ENCODE peak calls at places on chromosomes 12 and 14, in six cellular contexts. M is lower lobe of right lung, V is GM06990, G is Caco-2, R is GM12865, Y is spleen. S is an unnamed sample.

GRCh38 chr14:96894966-96895365 is 97.8 kb downstream of the VRK1 start:
- DNase-seq in M (no peak), V (no peak), G (no peak), R (no peak), Y (no peak), S (no peak)

GRCh38 chr14:41418851-41419250 is 187.8 kb upstream of the LRFN5 start:
- DNase-seq in M (no peak), V (no peak), G (no peak), R (no peak), Y (no peak), S (no peak)

GRCh38 chr12:11827096-11827841 is 177.8 kb downstream of the ETV6 start:
- DNase-seq in M (no peak), V (no peak), G (no peak), R (no peak), Y (no peak), S (no peak)

GRCh38 chr14:57725399-57726077 is 140.4 kb downstream of the SLC35F4 start:
- DNase-seq in M (no peak), V (no peak), G (no peak), R (no peak), Y (no peak), S (no peak)

GRCh38 chr12:13000935-13001724 is 1.1 kb upstream of the HEBP1 start:
- DNase-seq in M (peak), V (peak), G (peak), R (peak), Y (peak), S (peak)

GRCh38 chr14:102394717-102395378 is 32.1 kb downstream of the TECPR2 start:
- DNase-seq in M (no peak), V (no peak), G (no peak), R (no peak), Y (no peak), S (no peak)

GRCh38 chr14:50109342-50109741 is 7.0 kb downstream of the VCPKMT start:
- DNase-seq in M (no peak), V (no peak), G (peak), R (no peak), Y (no peak), S (no peak)

GRCh38 chr12:104668274-104668718 is 211.5 kb downstream of the CHST11 start:
- DNase-seq in M (peak), V (no peak), G (peak), R (no peak), Y (no peak), S (no peak)

GRCh38 chr14:92121207-92121669 is 268 bp downstream of the NDUFB1 start:
- DNase-seq in M (peak), V (no peak), G (no peak), R (peak), Y (no peak), S (no peak)

GRCh38 chr12:12365931-12366431 is 9.1 kb downstream of the BORCS5 start:
- DNase-seq in M (no peak), V (no peak), G (no peak), R (no peak), Y (no peak), S (no peak)

GRCh38 chr14:106879241-106879640 is 1352.9 kb downstream of the TMEM121 start:
- DNase-seq in M (peak), V (peak), G (peak), R (peak), Y (peak), S (peak)

GRCh38 chr14:92584856-92585255 is 71.3 kb downstream of the RIN3 start:
- DNase-seq in M (peak), V (no peak), G (no peak), R (no peak), Y (peak), S (no peak)

GRCh38 chr12:90618606-90619005 is 336.4 kb downstream of the CCER1 start:
- DNase-seq in M (no peak), V (no peak), G (no peak), R (no peak), Y (no peak), S (no peak)

GRCh38 chr12:123078114-123078465 is 72.8 kb downstream of the PITPNM2 start:
- DNase-seq in M (no peak), V (no peak), G (no peak), R (no peak), Y (no peak), S (no peak)

GRCh38 chr14:38618514-38618913 is 362.6 kb upstream of the CLEC14A start:
- DNase-seq in M (no peak), V (no peak), G (no peak), R (no peak), Y (no peak), S (no peak)
- TF ChIP-seq CTCF in M (no peak), V (no peak), G (peak), R (peak), Y (no peak), S (no peak)

GRCh38 chr14:26190644-26191043 is 407.2 kb downstream of the NOVA1 start:
- DNase-seq in M (no peak), V (no peak), G (no peak), R (no peak), Y (no peak), S (no peak)

GRCh38 chr14:26194816-26195215 is 403.0 kb downstream of the NOVA1 start:
- DNase-seq in M (no peak), V (no peak), G (no peak), R (no peak), Y (no peak), S (no peak)

GRCh38 chr14:26187996-26188605 is 409.7 kb downstream of the NOVA1 start:
- DNase-seq in M (no peak), V (no peak), G (no peak), R (no peak), Y (no peak), S (no peak)

GRCh38 chr14:26191666-26192065 is 406.2 kb downstream of the NOVA1 start:
- DNase-seq in M (no peak), V (no peak), G (no peak), R (no peak), Y (no peak), S (no peak)

GRCh38 chr14:26191123-26191522 is 406.7 kb downstream of the NOVA1 start:
- DNase-seq in M (no peak), V (no peak), G (no peak), R (no peak), Y (no peak), S (no peak)
- TF ChIP-seq CTCF in M (no peak), V (no peak), G (peak), R (no peak), Y (no peak), S (no peak)

DNA sequence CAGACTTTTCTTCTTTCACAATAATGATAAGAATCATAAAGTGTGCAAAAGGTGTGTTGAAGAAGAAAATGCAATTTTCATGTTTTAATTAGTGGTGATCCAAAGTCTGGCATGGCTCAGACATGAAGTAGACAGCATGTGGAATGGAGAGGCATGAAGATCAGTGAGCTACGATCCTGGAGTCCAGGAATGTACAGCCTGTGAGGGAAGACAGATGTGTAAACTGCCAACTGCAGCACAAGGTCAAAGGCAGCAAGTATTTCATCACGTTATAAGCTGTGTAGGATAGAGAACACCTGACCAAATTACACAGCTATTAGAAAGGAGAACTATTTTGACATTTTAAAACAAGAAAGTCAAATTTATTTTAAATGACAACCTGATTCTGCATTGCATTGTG is 127.3 kb upstream of the GRIN2B start:
- DNase-seq in M (no peak), V (no peak), G (no peak), R (no peak), Y (no peak), S (no peak)
- TF ChIP-seq CTCF in M (no peak), V (no peak), G (no peak), R (no peak), Y (no peak), S (no peak)

GRCh38 chr12:119869720-119870119 is 7.4 kb downstream of the CIT start:
- DNase-seq in M (no peak), V (no peak), G (no peak), R (no peak), Y (no peak), S (no peak)
- TF ChIP-seq CTCF in M (no peak), V (no peak), G (no peak), R (no peak), Y (no peak), S (no peak)

DNA sequence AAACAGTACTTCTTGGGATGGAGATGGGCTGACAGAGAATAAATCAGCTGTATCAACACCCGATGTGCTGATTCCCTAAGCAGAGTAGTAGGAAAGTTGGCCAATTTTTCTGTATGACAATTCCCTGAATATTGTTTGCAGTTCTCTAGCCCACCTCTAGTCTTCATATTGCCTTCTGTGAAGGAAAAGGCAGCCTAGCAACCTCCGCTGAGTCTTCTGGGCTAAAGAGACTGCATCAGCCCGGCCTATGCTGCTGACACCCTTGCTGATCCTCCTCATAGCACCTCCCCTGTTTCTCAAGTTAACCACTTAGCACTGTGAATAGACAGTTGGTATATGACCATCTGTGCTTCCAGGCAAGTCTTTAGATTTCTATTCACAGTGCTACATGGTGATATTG is 161.1 kb upstream of the EGLN3 start:
- DNase-seq in M (no peak), V (no peak), G (no peak), R (no peak), Y (no peak), S (no peak)
- TF ChIP-seq CTCF in M (no peak), V (no peak), G (no peak), R (no peak), Y (no peak), S (no peak)

GRCh38 chr12:49720214-49720613 is 13.0 kb upstream of the FMNL3 start:
- DNase-seq in M (no peak), V (no peak), G (no peak), R (no peak), Y (no peak), S (no peak)
- TF ChIP-seq CTCF in M (no peak), V (peak), G (peak), R (peak), Y (no peak), S (no peak)

S was measured in natural killer cell.